ENCODE peak calls at places on chromosomes 2 and 18, in six cellular contexts. I, N, P, B, W and H are unnamed samples.

GRCh38 chr18:13377496-13377895 is 158.9 kb downstream of the LDLRAD4 start:
- DNase-seq in I (no peak), N (no peak), P (peak), B (no peak), W (no peak), H (no peak)

GRCh38 chr2:42053791-42054656 is 6.2 kb downstream of the PKDCC start:
- DNase-seq in I (no peak), N (no peak), P (peak), B (no peak), W (peak), H (no peak)

GRCh38 chr2:202023904-202024266 is 9.8 kb upstream of the FZD7 start:
- DNase-seq in I (no peak), N (no peak), P (no peak), B (no peak), W (no peak), H (no peak)

GRCh38 chr2:3432067-3432466 is 52.6 kb downstream of the TRAPPC12 start:
- DNase-seq in I (no peak), N (no peak), P (no peak), B (no peak), W (no peak), H (no peak)

GRCh38 chr2:144032566-144032965 is 487.4 kb downstream of the ZEB2 start:
- DNase-seq in I (no peak), N (no peak), P (peak), B (no peak), W (no peak), H (no peak)

GRCh38 chr18:8750954-8751415 is 45.6 kb downstream of the MTCL1 start:
- DNase-seq in I (no peak), N (no peak), P (peak), B (no peak), W (no peak), H (no peak)

GRCh38 chr2:10170256-10170655 is 47.7 kb downstream of the RRM2 start:
- DNase-seq in I (no peak), N (no peak), P (peak), B (no peak), W (no peak), H (no peak)

GRCh38 chr2:180442860-180443644 is 436.0 kb upstream of the CWC22 start:
- DNase-seq in I (no peak), N (no peak), P (peak), B (no peak), W (no peak), H (peak)

GRCh38 chr2:210502997-210503621 is 26.6 kb upstream of the LANCL1 start:
- DNase-seq in I (peak), N (peak), P (peak), B (no peak), W (peak), H (peak)

GRCh38 chr2:25806941-25807340 is 71.3 kb downstream of the ASXL2 start:
- DNase-seq in I (no peak), N (no peak), P (no peak), B (no peak), W (no peak), H (no peak)

GRCh38 chr2:161915121-161915520 is 158.9 kb downstream of the DPP4 start:
- DNase-seq in I (no peak), N (no peak), P (peak), B (no peak), W (no peak), H (no peak)

GRCh38 chr2:74149570-74150319 is 2.0 kb upstream of the BOLA3 start:
- DNase-seq in I (no peak), N (no peak), P (no peak), B (no peak), W (no peak), H (no peak)

GRCh38 chr18:26818461-26818860 is 47.0 kb downstream of the AQP4 start:
- DNase-seq in I (no peak), N (no peak), P (no peak), B (no peak), W (no peak), H (no peak)

GRCh38 chr18:35935805-35936204 is 36.7 kb upstream of the RMP24 start:
- DNase-seq in I (no peak), N (no peak), P (no peak), B (no peak), W (no peak), H (no peak)

GRCh38 chr2:99602475-99602874 is 112.7 kb upstream of the REV1 start:
- DNase-seq in I (no peak), N (no peak), P (peak), B (no peak), W (no peak), H (no peak)

GRCh38 chr2:219252900-219253752 is at the start of gene TUBA4B:
- DNase-seq in I (no peak), N (peak), P (peak), B (peak), W (no peak), H (peak)

GRCh38 chr2:193679850-193680249 is 1485.1 kb upstream of the TMEFF2 start:
- DNase-seq in I (no peak), N (no peak), P (peak), B (no peak), W (no peak), H (no peak)

GRCh38 chr2:219570194-219570923 is 980 bp downstream of the OBSL1 start:
- DNase-seq in I (no peak), N (no peak), P (peak), B (no peak), W (peak), H (peak)

GRCh38 chr2:166695154-166695553 is 193.1 kb upstream of the XIRP2 start:
- DNase-seq in I (no peak), N (no peak), P (no peak), B (no peak), W (no peak), H (no peak)

GRCh38 chr2:166700079-166700478 is 188.2 kb upstream of the XIRP2 start:
- DNase-seq in I (peak), N (no peak), P (no peak), B (no peak), W (no peak), H (no peak)
- TF ChIP-seq CTCF in I (peak), N (peak), P (no peak), B (no peak), W (no peak), H (no peak)

GRCh38 chr18:76448262-76449109 is 46.6 kb downstream of the ZNF516 start:
- DNase-seq in I (no peak), N (no peak), P (peak), B (no peak), W (no peak), H (no peak)
- H3K27ac ChIP-seq in I (no peak), N (no peak), P (peak), B (no peak), W (no peak), H (peak)

DNA sequence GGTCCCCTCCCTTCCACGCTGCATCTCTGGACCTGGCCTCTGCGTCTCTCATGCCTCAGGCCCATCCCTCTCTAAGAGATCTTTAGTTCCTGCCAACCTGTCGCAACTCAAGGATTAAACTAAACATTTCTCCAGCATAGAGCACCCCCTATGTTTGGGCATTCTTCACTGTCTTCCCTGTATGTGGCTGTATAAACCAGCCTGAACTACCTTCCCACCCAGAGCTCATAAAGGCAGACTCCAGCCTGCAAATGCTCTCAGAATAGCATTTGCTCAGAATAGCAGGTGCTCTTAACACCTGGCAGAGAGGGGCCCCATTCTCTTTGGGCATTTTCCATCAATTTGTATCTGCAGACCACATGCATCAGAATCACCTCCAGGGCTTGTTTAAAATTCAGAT is 83.4 kb downstream of the EHD3 start:
- DNase-seq in I (no peak), N (no peak), P (no peak), B (no peak), W (no peak), H (no peak)
- TF ChIP-seq CTCF in I (no peak), N (no peak), P (no peak), B (no peak), W (no peak), H (no peak)

DNA sequence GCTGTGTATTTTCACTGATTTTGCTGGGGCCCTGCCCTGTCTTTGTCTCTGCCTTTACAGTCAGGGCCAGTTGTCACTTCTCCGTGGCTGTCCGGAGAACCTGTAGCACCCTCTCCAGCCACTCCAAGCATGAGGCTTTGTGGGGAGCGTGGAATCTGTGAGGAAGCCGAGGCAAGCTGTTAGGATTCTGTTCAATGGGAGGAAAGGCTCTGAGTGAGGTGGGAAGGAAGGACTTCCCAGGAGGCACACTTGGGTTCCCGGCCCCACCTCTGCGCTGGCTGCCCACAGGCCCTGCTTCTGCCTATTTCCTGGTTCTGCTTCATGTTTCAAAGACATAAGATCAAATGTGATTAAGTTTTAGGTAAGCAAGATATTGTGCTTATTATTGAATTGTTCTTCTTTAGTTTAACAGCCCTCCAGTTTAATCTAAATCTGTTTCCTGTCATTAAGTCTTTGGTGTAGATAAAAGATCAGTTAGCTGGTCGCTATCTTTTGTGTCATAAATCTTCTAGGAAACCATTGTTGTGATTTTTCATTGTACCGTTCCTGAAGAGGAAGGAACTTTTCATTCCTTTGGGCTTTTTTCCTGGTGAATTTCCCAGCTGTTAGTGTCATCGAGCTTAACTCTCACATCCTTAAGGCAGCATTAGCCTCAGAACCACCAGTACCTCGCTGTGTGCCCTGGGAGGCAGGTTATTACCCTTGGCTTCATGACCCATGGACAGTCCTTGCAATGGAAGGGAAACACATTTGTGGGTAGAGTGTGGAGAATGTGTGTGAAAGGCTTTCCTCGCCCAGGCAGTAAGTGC is 62.0 kb upstream of the ALPP start:
- DNase-seq in I (no peak), N (no peak), P (no peak), B (no peak), W (peak), H (no peak)
- H3K27ac ChIP-seq in I (no peak), N (no peak), P (no peak), B (peak), W (no peak), H (peak)

DNA sequence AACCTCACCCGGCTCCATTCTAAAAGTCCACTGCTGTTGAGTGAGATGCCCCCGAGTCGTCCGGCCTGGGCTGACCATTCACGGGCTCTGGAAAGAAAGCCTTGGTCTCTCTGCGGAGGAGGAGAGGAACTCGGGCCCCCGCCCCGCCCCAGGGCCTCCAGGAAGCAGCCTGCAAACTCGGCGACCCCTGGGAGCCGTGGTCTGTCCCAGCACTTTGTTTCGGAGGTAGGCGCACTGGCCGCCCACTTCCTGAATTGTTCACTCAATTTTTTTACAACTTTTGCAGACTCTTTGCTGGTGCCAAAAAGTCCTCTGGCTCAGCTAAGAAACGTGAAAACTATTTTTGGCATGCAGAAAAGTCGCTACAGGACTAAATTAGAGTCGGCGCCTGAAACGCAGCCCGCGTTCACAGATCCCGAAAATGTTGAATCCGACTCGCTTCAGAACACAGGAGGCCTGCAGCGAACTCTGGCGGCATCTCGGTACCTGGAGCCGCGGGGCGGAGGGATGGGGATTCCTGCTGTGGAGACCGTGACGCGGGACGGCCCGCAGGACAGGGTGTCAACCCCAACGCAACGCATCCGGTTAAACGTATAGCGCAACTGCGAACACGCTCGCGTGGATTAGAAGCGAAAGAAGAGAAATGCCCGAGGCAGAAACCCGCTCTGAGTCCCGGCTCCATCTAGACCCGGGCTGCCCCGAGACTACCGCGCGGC is 1.5 kb downstream of the PXDN start:
- DNase-seq in I (no peak), N (peak), P (peak), B (peak), W (peak), H (peak)
- TF ChIP-seq CTCF in I (no peak), N (peak), P (peak), B (no peak), W (peak), H (peak)

GRCh38 chr2:127535422-127535901 is at the start of gene MYO7B:
- DNase-seq in I (no peak), N (peak), P (no peak), B (no peak), W (no peak), H (no peak)
- H3K27ac ChIP-seq in I (no peak), N (no peak), P (no peak), B (no peak), W (no peak), H (no peak)